ENCODE peak calls at places on chromosomes 6 and 20, in eight cellular contexts. One of them, this sample, is unnamed.

GRCh38 chr6:35839019-35839418 is 33.9 kb downstream of the LHFPL5 start:
- DNase-seq in sigmoid colon: no peak
- DNase-seq in A549: no peak
- DNase-seq in CD8-positive, alpha-beta memory T cell: no peak
- DNase-seq in AG04450: no peak
- DNase-seq in left lung: no peak
- DNase-seq in dorsolateral prefrontal cortex: no peak
- DNase-seq in A673: no peak
- DNase-seq in this sample: no peak

GRCh38 chr20:37209661-37210314 is 30.4 kb upstream of the MROH8 start:
- DNase-seq in left lung: no peak
- DNase-seq in CD8-positive, alpha-beta memory T cell: no peak
- DNase-seq in dorsolateral prefrontal cortex: no peak
- DNase-seq in A673: no peak
- DNase-seq in sigmoid colon: no peak
- DNase-seq in AG04450: no peak
- DNase-seq in A549: no peak
- DNase-seq in this sample: peak

GRCh38 chr6:11999245-11999644 is 12.9 kb upstream of the HIVEP1 start:
- DNase-seq in A549: no peak
- DNase-seq in left lung: no peak
- DNase-seq in dorsolateral prefrontal cortex: no peak
- DNase-seq in CD8-positive, alpha-beta memory T cell: no peak
- DNase-seq in AG04450: no peak
- DNase-seq in A673: no peak
- DNase-seq in sigmoid colon: no peak
- DNase-seq in this sample: no peak

GRCh38 chr6:80988892-80989291 is 763.6 kb downstream of the TENT5A start:
- DNase-seq in sigmoid colon: no peak
- DNase-seq in left lung: no peak
- DNase-seq in A673: peak
- DNase-seq in AG04450: no peak
- DNase-seq in A549: no peak
- DNase-seq in dorsolateral prefrontal cortex: no peak
- DNase-seq in CD8-positive, alpha-beta memory T cell: no peak
- DNase-seq in this sample: no peak

GRCh38 chr6:115643762-115644161 is 416.9 kb downstream of the FRK start:
- DNase-seq in left lung: no peak
- DNase-seq in A549: peak
- DNase-seq in sigmoid colon: no peak
- DNase-seq in AG04450: peak
- DNase-seq in A673: peak
- DNase-seq in CD8-positive, alpha-beta memory T cell: no peak
- DNase-seq in dorsolateral prefrontal cortex: no peak
- DNase-seq in this sample: no peak

GRCh38 chr6:13561624-13562267 is 12.7 kb upstream of the SIRT5 start:
- DNase-seq in left lung: no peak
- DNase-seq in sigmoid colon: no peak
- DNase-seq in CD8-positive, alpha-beta memory T cell: no peak
- DNase-seq in dorsolateral prefrontal cortex: no peak
- DNase-seq in A549: no peak
- DNase-seq in A673: no peak
- DNase-seq in AG04450: no peak
- DNase-seq in this sample: no peak

GRCh38 chr6:2966347-2966746 is 5.0 kb downstream of the SERPINB6 start:
- DNase-seq in AG04450: no peak
- DNase-seq in dorsolateral prefrontal cortex: no peak
- DNase-seq in A673: no peak
- DNase-seq in sigmoid colon: no peak
- DNase-seq in CD8-positive, alpha-beta memory T cell: no peak
- DNase-seq in left lung: no peak
- DNase-seq in A549: no peak
- DNase-seq in this sample: no peak

GRCh38 chr6:151566557-151566956 is 72.7 kb downstream of the CCDC170 start:
- DNase-seq in A549: no peak
- DNase-seq in A673: no peak
- DNase-seq in CD8-positive, alpha-beta memory T cell: no peak
- DNase-seq in dorsolateral prefrontal cortex: no peak
- DNase-seq in AG04450: no peak
- DNase-seq in sigmoid colon: no peak
- DNase-seq in left lung: no peak
- DNase-seq in this sample: no peak

GRCh38 chr6:36357872-36358234 is 21.2 kb upstream of the BNIP5 start:
- DNase-seq in AG04450: no peak
- DNase-seq in dorsolateral prefrontal cortex: no peak
- DNase-seq in A549: no peak
- DNase-seq in A673: no peak
- DNase-seq in CD8-positive, alpha-beta memory T cell: no peak
- DNase-seq in left lung: no peak
- DNase-seq in sigmoid colon: no peak
- DNase-seq in this sample: no peak

GRCh38 chr6:27281569-27281968 is 30.5 kb downstream of the POM121L2 start:
- DNase-seq in sigmoid colon: no peak
- DNase-seq in A673: no peak
- DNase-seq in dorsolateral prefrontal cortex: no peak
- DNase-seq in left lung: no peak
- DNase-seq in AG04450: no peak
- DNase-seq in A549: no peak
- DNase-seq in CD8-positive, alpha-beta memory T cell: no peak
- DNase-seq in this sample: no peak

GRCh38 chr6:144659202-144659731 is 374.1 kb downstream of the UTRN start:
- DNase-seq in A549: no peak
- DNase-seq in sigmoid colon: no peak
- DNase-seq in A673: no peak
- DNase-seq in left lung: no peak
- DNase-seq in CD8-positive, alpha-beta memory T cell: no peak
- DNase-seq in AG04450: no peak
- DNase-seq in dorsolateral prefrontal cortex: no peak
- DNase-seq in this sample: no peak

GRCh38 chr20:43904195-43904594 is 10.5 kb upstream of the TOX2 start:
- DNase-seq in A549: no peak
- DNase-seq in CD8-positive, alpha-beta memory T cell: no peak
- DNase-seq in sigmoid colon: no peak
- DNase-seq in dorsolateral prefrontal cortex: no peak
- DNase-seq in left lung: no peak
- DNase-seq in A673: no peak
- DNase-seq in AG04450: no peak
- DNase-seq in this sample: no peak

GRCh38 chr6:55953384-55953783 is 78.0 kb upstream of the BMP5 start:
- DNase-seq in sigmoid colon: no peak
- DNase-seq in left lung: no peak
- DNase-seq in CD8-positive, alpha-beta memory T cell: no peak
- DNase-seq in dorsolateral prefrontal cortex: no peak
- DNase-seq in A673: peak
- DNase-seq in A549: peak
- DNase-seq in AG04450: peak
- DNase-seq in this sample: no peak

GRCh38 chr20:49990310-49990720 is 7.5 kb downstream of the SNAI1 start:
- DNase-seq in A673: no peak
- DNase-seq in AG04450: no peak
- DNase-seq in sigmoid colon: no peak
- DNase-seq in dorsolateral prefrontal cortex: no peak
- DNase-seq in left lung: no peak
- DNase-seq in CD8-positive, alpha-beta memory T cell: no peak
- DNase-seq in A549: no peak
- DNase-seq in this sample: peak

GRCh38 chr6:135196739-135197510 is 15.8 kb downstream of the MYB start:
- DNase-seq in A549: no peak
- DNase-seq in left lung: no peak
- DNase-seq in dorsolateral prefrontal cortex: no peak
- DNase-seq in A673: no peak
- DNase-seq in AG04450: no peak
- DNase-seq in CD8-positive, alpha-beta memory T cell: no peak
- DNase-seq in sigmoid colon: no peak
- DNase-seq in this sample: no peak
- H3K27ac ChIP-seq in A549: no peak
- H3K27ac ChIP-seq in left lung: no peak
- H3K27ac ChIP-seq in dorsolateral prefrontal cortex: no peak
- H3K27ac ChIP-seq in A673: no peak
- H3K27ac ChIP-seq in AG04450: no peak
- H3K27ac ChIP-seq in CD8-positive, alpha-beta memory T cell: no peak
- H3K27ac ChIP-seq in sigmoid colon: no peak
- H3K27ac ChIP-seq in this sample: no peak

DNA sequence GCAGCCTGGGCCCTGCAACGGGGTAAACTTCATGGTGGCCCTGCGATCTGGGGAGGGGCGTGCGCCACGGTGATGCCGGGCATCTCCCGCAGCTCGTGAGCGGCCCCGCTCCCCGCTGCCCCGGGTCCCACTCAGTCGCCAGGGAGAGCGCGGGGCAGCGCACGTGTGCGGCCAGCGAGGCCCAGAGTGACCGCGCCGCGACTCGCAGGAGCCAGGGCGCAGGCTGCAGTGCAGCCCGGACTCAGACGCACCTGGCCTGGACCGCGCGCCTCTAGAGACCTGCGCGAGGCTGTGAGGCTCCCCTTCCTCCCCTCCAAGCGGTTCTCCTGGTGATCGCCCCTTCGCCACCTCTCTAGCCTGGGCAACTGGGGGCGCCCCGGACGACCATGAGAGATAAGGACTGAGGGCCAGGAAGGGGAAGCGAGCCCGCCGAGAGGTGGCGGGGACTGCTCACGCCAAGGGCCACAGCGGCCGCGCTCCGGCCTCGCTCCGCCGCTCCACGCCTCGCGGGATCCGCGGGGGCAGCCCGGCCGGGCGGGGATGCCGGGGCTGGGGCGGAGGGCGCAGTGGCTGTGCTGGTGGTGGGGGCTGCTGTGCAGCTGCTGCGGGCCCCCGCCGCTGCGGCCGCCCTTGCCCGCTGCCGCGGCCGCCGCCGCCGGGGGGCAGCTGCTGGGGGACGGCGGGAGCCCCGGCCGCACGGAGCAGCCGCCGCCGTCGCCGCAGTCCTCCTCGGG is 684 bp downstream of the BMP6 start:
- DNase-seq in A673: no peak
- DNase-seq in sigmoid colon: no peak
- DNase-seq in A549: peak
- DNase-seq in dorsolateral prefrontal cortex: no peak
- DNase-seq in CD8-positive, alpha-beta memory T cell: no peak
- DNase-seq in AG04450: no peak
- DNase-seq in left lung: no peak
- DNase-seq in this sample: peak
- H3K4me3 ChIP-seq in A673: peak
- H3K4me3 ChIP-seq in sigmoid colon: peak
- H3K4me3 ChIP-seq in A549: peak
- H3K4me3 ChIP-seq in dorsolateral prefrontal cortex: peak
- H3K4me3 ChIP-seq in CD8-positive, alpha-beta memory T cell: no peak
- H3K4me3 ChIP-seq in AG04450: peak
- H3K4me3 ChIP-seq in left lung: peak
- H3K4me3 ChIP-seq in this sample: peak

GRCh38 chr20:35884541-35884865 is 69.8 kb downstream of the SCAND1 start:
- DNase-seq in AG04450: no peak
- DNase-seq in A673: no peak
- DNase-seq in CD8-positive, alpha-beta memory T cell: no peak
- DNase-seq in dorsolateral prefrontal cortex: no peak
- DNase-seq in A549: no peak
- DNase-seq in sigmoid colon: no peak
- DNase-seq in left lung: no peak
- DNase-seq in this sample: no peak

GRCh38 chr20:35885212-35885611 is 69.1 kb downstream of the SCAND1 start:
- DNase-seq in A673: no peak
- DNase-seq in sigmoid colon: no peak
- DNase-seq in CD8-positive, alpha-beta memory T cell: no peak
- DNase-seq in left lung: no peak
- DNase-seq in dorsolateral prefrontal cortex: no peak
- DNase-seq in AG04450: no peak
- DNase-seq in A549: no peak
- DNase-seq in this sample: no peak

GRCh38 chr20:35881676-35882075 is 72.6 kb downstream of the SCAND1 start:
- DNase-seq in AG04450: no peak
- DNase-seq in left lung: no peak
- DNase-seq in A673: no peak
- DNase-seq in A549: no peak
- DNase-seq in sigmoid colon: no peak
- DNase-seq in dorsolateral prefrontal cortex: no peak
- DNase-seq in CD8-positive, alpha-beta memory T cell: no peak
- DNase-seq in this sample: no peak

GRCh38 chr20:35883778-35884540 is 70.3 kb downstream of the SCAND1 start:
- DNase-seq in dorsolateral prefrontal cortex: peak
- DNase-seq in CD8-positive, alpha-beta memory T cell: peak
- DNase-seq in A673: peak
- DNase-seq in AG04450: peak
- DNase-seq in left lung: peak
- DNase-seq in A549: peak
- DNase-seq in sigmoid colon: peak
- DNase-seq in this sample: peak

DNA sequence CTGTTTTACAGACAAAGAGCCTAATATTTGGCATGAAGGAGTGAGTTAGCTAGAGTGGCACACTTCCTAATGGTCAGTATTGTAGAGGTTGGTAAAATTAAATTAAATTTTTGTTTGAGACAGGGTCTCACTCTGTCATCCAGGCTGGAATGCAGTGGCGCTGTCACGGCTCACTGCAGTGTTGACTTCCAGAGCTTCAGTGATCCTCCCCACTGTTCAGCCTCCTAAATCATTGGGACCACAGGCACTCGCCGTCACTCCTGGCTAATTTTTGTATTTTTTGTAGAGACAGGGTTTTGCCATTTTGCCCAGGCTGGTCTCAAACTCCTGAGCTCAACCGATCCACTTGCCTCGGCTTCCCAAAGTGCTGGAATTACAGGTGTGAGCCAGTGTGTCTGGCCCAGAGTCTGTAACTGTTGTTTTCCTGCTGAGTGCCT is 70.9 kb downstream of the SCAND1 start:
- DNase-seq in sigmoid colon: no peak
- DNase-seq in left lung: no peak
- DNase-seq in A673: no peak
- DNase-seq in CD8-positive, alpha-beta memory T cell: no peak
- DNase-seq in AG04450: no peak
- DNase-seq in dorsolateral prefrontal cortex: no peak
- DNase-seq in A549: no peak
- DNase-seq in this sample: no peak
- H3K27ac ChIP-seq in sigmoid colon: peak
- H3K27ac ChIP-seq in left lung: peak
- H3K27ac ChIP-seq in A673: peak
- H3K27ac ChIP-seq in CD8-positive, alpha-beta memory T cell: no peak
- H3K27ac ChIP-seq in AG04450: peak
- H3K27ac ChIP-seq in dorsolateral prefrontal cortex: no peak
- H3K27ac ChIP-seq in A549: peak
- H3K27ac ChIP-seq in this sample: peak

DNA sequence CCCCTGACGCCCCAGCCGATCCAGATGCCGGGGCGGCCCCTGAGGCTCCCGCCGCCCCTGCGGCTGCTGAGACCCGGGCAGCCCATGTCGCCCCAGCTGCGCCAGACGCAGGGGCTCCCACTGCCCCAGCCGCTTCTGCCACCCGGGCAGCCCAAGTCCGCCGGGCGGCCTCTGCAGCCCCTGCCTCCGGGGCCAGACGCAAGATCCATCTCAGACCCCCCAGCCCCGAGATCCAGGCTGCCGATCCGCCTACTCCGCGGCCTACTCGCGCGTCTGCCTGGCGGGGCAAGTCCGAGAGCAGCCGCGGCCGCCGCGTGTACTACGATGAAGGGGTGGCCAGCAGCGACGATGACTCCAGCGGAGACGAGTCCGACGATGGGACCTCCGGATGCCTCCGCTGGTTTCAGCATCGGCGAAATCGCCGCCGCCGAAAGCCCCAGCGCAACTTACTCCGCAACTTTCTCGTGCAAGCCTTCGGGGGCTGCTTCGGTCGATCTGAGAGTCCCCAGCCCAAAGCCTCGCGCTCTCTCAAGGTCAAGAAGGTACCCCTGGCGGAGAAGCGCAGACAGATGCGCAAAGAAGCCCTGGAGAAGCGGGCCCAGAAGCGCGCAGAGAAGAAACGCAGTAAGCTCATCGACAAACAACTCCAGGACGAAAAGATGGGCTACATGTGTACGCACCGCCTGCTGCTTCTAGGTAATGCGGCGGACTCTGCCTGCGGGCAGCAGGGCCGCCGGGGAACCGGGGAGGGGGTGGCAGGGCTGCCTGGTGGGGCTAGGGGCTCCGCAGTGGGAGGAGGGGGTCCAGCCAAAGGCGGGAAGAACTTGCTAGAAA is 2.3 kb downstream of the GNAS start:
- DNase-seq in dorsolateral prefrontal cortex: no peak
- DNase-seq in AG04450: no peak
- DNase-seq in A549: no peak
- DNase-seq in sigmoid colon: no peak
- DNase-seq in A673: no peak
- DNase-seq in left lung: no peak
- DNase-seq in CD8-positive, alpha-beta memory T cell: no peak
- DNase-seq in this sample: no peak
- H3K4me3 ChIP-seq in dorsolateral prefrontal cortex: no peak
- H3K4me3 ChIP-seq in AG04450: peak
- H3K4me3 ChIP-seq in A549: no peak
- H3K4me3 ChIP-seq in sigmoid colon: no peak
- H3K4me3 ChIP-seq in A673: peak
- H3K4me3 ChIP-seq in left lung: no peak
- H3K4me3 ChIP-seq in CD8-positive, alpha-beta memory T cell: no peak
- H3K4me3 ChIP-seq in this sample: peak